ENCODE peak calls at places on chromosomes 6 and 20, in six cellular contexts. Z is NCI-H345, F is dorsolateral prefrontal cortex, G is MV-4-11, S is endothelial cell, I is HT1080. E is an unnamed sample.

GRCh38 chr6:97215157-97215769 is 67.8 kb downstream of the MMS22L start:
- DNase-seq in G (peak; percentile 42), I (peak; percentile 43), F (peak; percentile 61), S (peak; percentile 40), Z (no peak), E (peak; percentile 10)

GRCh38 chr6:118122801-118123200 is 215.7 kb downstream of the SLC35F1 start:
- DNase-seq in G (no peak), F (no peak), I (no peak), S (no peak), Z (no peak), E (no peak)

GRCh38 chr20:2299301-2299700 is 3.5 kb downstream of the TGM3 start:
- DNase-seq in F (no peak), S (no peak), G (peak; percentile 76), I (no peak), Z (no peak), E (no peak)

GRCh38 chr20:16539280-16539679 is 34.0 kb downstream of the KIF16B start:
- DNase-seq in S (no peak), Z (no peak), G (no peak), I (no peak), F (no peak), E (no peak)

GRCh38 chr6:42520786-42521607 is 42.8 kb upstream of the UBR2 start:
- DNase-seq in I (peak; percentile 64), Z (no peak), F (no peak), G (peak; percentile 97), S (no peak), E (no peak)

GRCh38 chr6:19135706-19136105 is 701.5 kb upstream of the ID4 start:
- DNase-seq in S (no peak), F (no peak), I (no peak), G (no peak), Z (no peak), E (no peak)

GRCh38 chr6:24951831-24952299 is 16.1 kb upstream of the RIPOR2 start:
- DNase-seq in G (peak; percentile 98), F (no peak), S (no peak), I (no peak), Z (no peak), E (no peak)

GRCh38 chr6:16651871-16652270 is 109.4 kb downstream of the ATXN1 start:
- DNase-seq in F (no peak), S (no peak), G (peak; percentile 22), Z (no peak), I (no peak), E (no peak)

GRCh38 chr20:46571418-46571817 is 21.0 kb upstream of the OCSTAMP start:
- DNase-seq in S (no peak), F (no peak), Z (no peak), G (no peak), I (no peak), E (no peak)

GRCh38 chr20:51510169-51510568 is 32.4 kb downstream of the NFATC2 start:
- DNase-seq in G (no peak), F (no peak), I (no peak), S (no peak), Z (no peak), E (no peak)

GRCh38 chr20:41149679-41150131 is 12.4 kb downstream of the PLCG1 start:
- DNase-seq in S (no peak), G (peak; percentile 59), I (peak; percentile 84), Z (no peak), F (no peak), E (no peak)

GRCh38 chr20:48563191-48563884 is 264.5 kb downstream of the PREX1 start:
- DNase-seq in F (no peak), S (no peak), Z (no peak), G (no peak), I (no peak), E (no peak)

GRCh38 chr6:155670655-155671054 is 215.0 kb upstream of the NOX3 start:
- DNase-seq in F (no peak), G (no peak), S (no peak), I (no peak), Z (no peak), E (no peak)

GRCh38 chr6:44706011-44706410 is 318.5 kb downstream of the CDC5L start:
- DNase-seq in S (no peak), Z (no peak), F (no peak), I (no peak), G (no peak), E (no peak)

GRCh38 chr6:31919624-31920303 is 7.8 kb upstream of the C2 start:
- DNase-seq in I (no peak), S (no peak), Z (no peak), F (no peak), G (no peak), E (no peak)

GRCh38 chr20:63337786-63338420 is 23.2 kb downstream of the CHRNA4 start:
- DNase-seq in F (no peak), G (no peak), I (no peak), Z (no peak), S (no peak), E (no peak)

GRCh38 chr20:9161308-9161707 is 92.4 kb downstream of the PLCB4 start:
- DNase-seq in Z (no peak), F (no peak), S (no peak), I (no peak), G (no peak), E (no peak)

GRCh38 chr6:137093183-137094069 is 48.7 kb upstream of the IL20RA start:
- DNase-seq in G (peak; percentile 5), I (no peak), F (no peak), Z (no peak), S (no peak), E (no peak)

GRCh38 chr20:36574278-36575065 is 1.1 kb downstream of the TGIF2 start:
- DNase-seq in F (no peak), G (peak; percentile 26), S (peak; percentile 52), Z (peak; percentile 15), I (peak; percentile 36), E (peak; percentile 56)

GRCh38 chr6:5851261-5851757 is 155.4 kb downstream of the NRN1 start:
- DNase-seq in Z (peak; percentile 52), S (peak; percentile 68), F (peak; percentile 82), G (no peak), I (no peak), E (peak; percentile 59)

GRCh38 chr6:45737331-45738056 is 278.2 kb downstream of the CLIC5 start:
- DNase-seq in G (peak; percentile 65), S (no peak), F (no peak), I (no peak), Z (no peak), E (no peak)

GRCh38 chr6:44456070-44456965 is 68.8 kb downstream of the CDC5L start:
- DNase-seq in F (no peak), I (peak; percentile 60), S (peak; percentile 51), Z (peak; percentile 49), G (peak; percentile 42), E (no peak)

GRCh38 chr6:139925894-139926641 is 551.6 kb upstream of the CITED2 start:
- DNase-seq in G (no peak), F (no peak), I (no peak), Z (no peak), S (no peak), E (no peak)

GRCh38 chr6:42199106-42199981 is 4.6 kb upstream of the GUCA1B start:
- DNase-seq in I (peak; percentile 70), G (no peak), Z (no peak), F (no peak), S (no peak), E (no peak)

GRCh38 chr6:158018851-158019361 is 37.2 kb downstream of the SYNJ2 start:
- DNase-seq in S (no peak), G (no peak), I (peak; percentile 22), Z (no peak), F (peak; percentile 44), E (no peak)

GRCh38 chr20:8860011-8860495 is 208.8 kb upstream of the PLCB4 start:
- DNase-seq in Z (no peak), S (no peak), I (peak; percentile 91), F (no peak), G (no peak), E (no peak)

GRCh38 chr6:82877213-82878195 is 188.1 kb downstream of the UBE3D start:
- DNase-seq in F (no peak), G (no peak), I (peak; percentile 83), Z (no peak), S (no peak), E (no peak)

GRCh38 chr6:16562498-16562897 is 198.8 kb downstream of the ATXN1 start:
- DNase-seq in Z (no peak), F (no peak), G (no peak), I (no peak), S (no peak), E (no peak)

GRCh38 chr20:22815584-22815983 is 219.5 kb upstream of the SSTR4 start:
- DNase-seq in Z (no peak), I (no peak), F (no peak), S (no peak), G (no peak), E (no peak)